ENCODE peak calls at places on chromosomes 11 and 22, in five cellular contexts. One of them, this sample, is unnamed. For H3K4me1, the result is how much of the 10 kb centered on the place peaks cover.

GRCh38 chr11:46363031-46363407 is 15.8 kb downstream of the DGKZ start:
- DNase-seq in ovary: no peak
- DNase-seq in prostate gland: no peak
- DNase-seq in A549: peak
- DNase-seq in lung: peak
- DNase-seq in this sample: peak

GRCh38 chr11:61327669-61328071 is 5.2 kb downstream of the DDB1 start:
- DNase-seq in ovary: no peak
- DNase-seq in prostate gland: no peak
- DNase-seq in A549: no peak
- DNase-seq in lung: no peak
- DNase-seq in this sample: no peak

GRCh38 chr11:96098511-96099241 is 174.8 kb upstream of the MTMR2 start:
- DNase-seq in ovary: no peak
- DNase-seq in prostate gland: no peak
- DNase-seq in A549: no peak
- DNase-seq in lung: no peak
- DNase-seq in this sample: no peak

GRCh38 chr11:23123766-23124165 is 263.5 kb upstream of the CCDC179 start:
- DNase-seq in ovary: no peak
- DNase-seq in prostate gland: no peak
- DNase-seq in A549: peak
- DNase-seq in lung: no peak
- DNase-seq in this sample: no peak

GRCh38 chr11:120131941-120132644 is 5.8 kb downstream of the TRIM29 start:
- DNase-seq in ovary: peak
- DNase-seq in prostate gland: peak
- DNase-seq in A549: no peak
- DNase-seq in lung: no peak
- DNase-seq in this sample: no peak

GRCh38 chr22:35866646-35867045 is 149.0 kb downstream of the APOL5 start:
- DNase-seq in ovary: no peak
- DNase-seq in prostate gland: no peak
- DNase-seq in A549: no peak
- DNase-seq in lung: no peak
- DNase-seq in this sample: no peak

GRCh38 chr11:61514050-61514917 is 5.7 kb downstream of the LRRC10B start:
- DNase-seq in ovary: no peak
- DNase-seq in prostate gland: no peak
- DNase-seq in A549: no peak
- DNase-seq in lung: no peak
- DNase-seq in this sample: peak

GRCh38 chr11:59172345-59173079 is 580 bp downstream of the DTX4 start:
- DNase-seq in ovary: peak
- DNase-seq in prostate gland: no peak
- DNase-seq in A549: no peak
- DNase-seq in lung: peak
- DNase-seq in this sample: no peak

GRCh38 chr11:114166389-114166788 is 106.9 kb downstream of the ZBTB16 start:
- DNase-seq in ovary: no peak
- DNase-seq in prostate gland: no peak
- DNase-seq in A549: no peak
- DNase-seq in lung: no peak
- DNase-seq in this sample: no peak

GRCh38 chr11:114168691-114169090 is 109.2 kb downstream of the ZBTB16 start:
- DNase-seq in ovary: no peak
- DNase-seq in prostate gland: no peak
- DNase-seq in A549: no peak
- DNase-seq in lung: no peak
- DNase-seq in this sample: no peak

GRCh38 chr11:114166897-114167323 is 107.4 kb downstream of the ZBTB16 start:
- DNase-seq in ovary: no peak
- DNase-seq in prostate gland: peak
- DNase-seq in A549: no peak
- DNase-seq in lung: no peak
- DNase-seq in this sample: peak

GRCh38 chr11:114168086-114168448 is 108.6 kb downstream of the ZBTB16 start:
- DNase-seq in ovary: no peak
- DNase-seq in prostate gland: no peak
- DNase-seq in A549: no peak
- DNase-seq in lung: no peak
- DNase-seq in this sample: no peak

DNA sequence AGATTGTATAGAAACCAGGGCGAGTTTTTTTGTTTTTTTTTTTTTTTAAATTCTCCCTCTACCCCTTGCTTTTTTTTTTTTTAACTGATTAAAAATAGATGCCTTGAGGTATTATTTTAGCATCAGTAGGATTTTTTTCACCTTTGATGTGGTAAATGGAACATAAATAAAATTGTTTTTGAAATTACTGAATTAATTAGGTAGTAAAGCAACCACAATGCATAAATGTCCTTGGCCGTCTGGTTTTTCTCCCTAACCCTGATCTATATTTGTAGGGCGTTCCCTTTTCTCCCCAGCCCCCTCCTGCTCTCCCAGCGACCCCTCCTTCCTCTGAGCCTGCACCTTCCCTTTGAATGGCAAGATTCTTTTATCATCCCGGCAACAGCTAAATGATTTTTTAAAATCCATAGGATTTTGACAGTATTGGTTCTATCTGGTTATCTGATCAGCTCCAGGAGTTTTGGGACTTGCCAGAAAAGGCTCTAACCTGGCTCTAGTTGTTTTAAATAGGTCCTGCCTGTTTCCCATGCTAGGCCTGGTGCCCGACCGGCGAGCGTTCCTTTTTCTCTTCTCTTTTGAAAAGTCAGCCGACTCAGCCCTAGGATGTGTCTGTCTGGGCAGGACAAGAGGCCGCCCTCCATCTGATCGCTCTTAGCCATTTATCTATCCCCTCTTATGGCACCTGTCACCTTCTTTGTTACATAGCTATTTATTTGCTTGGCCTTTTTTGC is 108.0 kb downstream of the ZBTB16 start:
- DNase-seq in ovary: no peak
- DNase-seq in prostate gland: no peak
- DNase-seq in A549: no peak
- DNase-seq in lung: no peak
- DNase-seq in this sample: no peak
- H3K4me1 ChIP-seq in ovary: half or more
- H3K4me1 ChIP-seq in prostate gland: half or more
- H3K4me1 ChIP-seq in A549: under half
- H3K4me1 ChIP-seq in lung: half or more
- H3K4me1 ChIP-seq in this sample: under half

DNA sequence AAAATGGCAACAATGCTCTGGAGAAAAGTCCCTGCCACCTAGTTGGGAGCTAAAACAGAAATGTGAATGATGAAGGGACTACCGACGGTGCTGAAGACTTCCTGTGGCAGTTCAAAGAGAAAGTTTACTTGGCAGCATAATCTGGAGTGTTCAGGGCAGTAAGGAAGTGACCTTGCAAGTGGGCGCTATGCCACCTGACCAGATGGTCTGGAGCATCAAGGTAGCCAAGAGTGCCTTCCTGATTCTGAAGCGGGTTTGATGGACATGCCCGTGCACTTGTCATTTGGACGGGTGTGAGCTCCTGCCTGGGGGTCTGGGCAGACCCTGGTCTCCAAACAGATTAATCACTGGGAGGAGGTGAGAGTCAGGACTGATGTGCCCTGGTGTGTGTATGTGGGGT is 1.8 kb upstream of the SNX19 start:
- DNase-seq in ovary: no peak
- DNase-seq in prostate gland: no peak
- DNase-seq in A549: no peak
- DNase-seq in lung: no peak
- DNase-seq in this sample: no peak
- H3K4me3 ChIP-seq in ovary: no peak
- H3K4me3 ChIP-seq in prostate gland: no peak
- H3K4me3 ChIP-seq in A549: no peak
- H3K4me3 ChIP-seq in lung: no peak
- H3K4me3 ChIP-seq in this sample: no peak

GRCh38 chr11:12089473-12089872 is 20.9 kb upstream of the MICAL2 start:
- DNase-seq in ovary: no peak
- DNase-seq in prostate gland: no peak
- DNase-seq in A549: no peak
- DNase-seq in lung: no peak
- DNase-seq in this sample: no peak
- H3K4me1 ChIP-seq in ovary: under half
- H3K4me1 ChIP-seq in prostate gland: under half
- H3K4me1 ChIP-seq in A549: half or more
- H3K4me1 ChIP-seq in lung: under half
- H3K4me1 ChIP-seq in this sample: under half

GRCh38 chr22:18971321-18971751 is 35.2 kb upstream of the PRODH start:
- DNase-seq in ovary: no peak
- DNase-seq in prostate gland: no peak
- DNase-seq in A549: no peak
- DNase-seq in lung: no peak
- DNase-seq in this sample: no peak
- H3K4me3 ChIP-seq in ovary: no peak
- H3K4me3 ChIP-seq in prostate gland: no peak
- H3K4me3 ChIP-seq in A549: peak
- H3K4me3 ChIP-seq in lung: no peak
- H3K4me3 ChIP-seq in this sample: no peak

GRCh38 chr11:75562048-75562835 is at the start of gene SERPINH1:
- DNase-seq in ovary: peak
- DNase-seq in prostate gland: peak
- DNase-seq in A549: peak
- DNase-seq in lung: peak
- DNase-seq in this sample: peak
- H3K4me1 ChIP-seq in ovary: under half
- H3K4me1 ChIP-seq in prostate gland: under half
- H3K4me1 ChIP-seq in A549: half or more
- H3K4me1 ChIP-seq in lung: under half
- H3K4me1 ChIP-seq in this sample: under half

This sample was measured in SJCRH30.